ENCODE peak calls at places on chromosomes 16 and 17, in nine cellular contexts. G is amniotic stem cell; J is MG63; K is Caki2; Z is HFFc6; E is fibroblast of mammary gland; N is naive thymus-derived CD4-positive, alpha-beta T cell; Q is NCI-H345; D is activated T-cell treated with anti-CD3 and anti-CD28 coated beads for 1 hour. H is an unnamed sample.

GRCh38 chr16:17557480-17557879 is 86.7 kb upstream of the XYLT1 start:
- DNase-seq in G (no peak), J (no peak), K (no peak), Z (no peak), E (no peak), N (no peak), Q (no peak), D (no peak), H (no peak)

GRCh38 chr16:27103954-27104353 is 37.2 kb downstream of the C16orf82 start:
- DNase-seq in G (no peak), J (no peak), K (no peak), Z (no peak), E (no peak), N (no peak), Q (no peak), D (no peak), H (no peak)

GRCh38 chr16:28561557-28562187 is 8.0 kb downstream of the SGF29 start:
- DNase-seq in G (no peak), J (no peak), K (no peak), Z (no peak), E (no peak), N (no peak), Q (no peak), D (no peak), H (no peak)

GRCh38 chr16:30075503-30076275 is at the start of gene PPP4C:
- DNase-seq in G (peak), J (peak), K (peak), Z (peak), E (peak), N (peak), Q (peak), D (peak), H (peak)

GRCh38 chr16:2015117-2015946 is 4.3 kb upstream of the NPW start:
- DNase-seq in G (no peak), J (peak), K (peak), Z (no peak), E (peak), N (no peak), Q (no peak), D (no peak), H (no peak)

GRCh38 chr17:68195667-68196393 is 52.0 kb upstream of the AMZ2 start:
- DNase-seq in G (no peak), J (no peak), K (no peak), Z (no peak), E (no peak), N (no peak), Q (peak), D (no peak), H (no peak)

GRCh38 chr17:77963441-77963840 is 4.9 kb downstream of the TNRC6C start:
- DNase-seq in G (peak), J (no peak), K (no peak), Z (peak), E (peak), N (peak), Q (peak), D (no peak), H (peak)

GRCh38 chr16:74691093-74691855 is 9.4 kb downstream of the MLKL start:
- DNase-seq in G (no peak), J (no peak), K (no peak), Z (no peak), E (peak), N (no peak), Q (no peak), D (no peak), H (no peak)

GRCh38 chr16:23607740-23608139 is 11.6 kb upstream of the NDUFAB1 start:
- DNase-seq in G (no peak), J (peak), K (no peak), Z (peak), E (peak), N (no peak), Q (no peak), D (no peak), H (no peak)

GRCh38 chr16:23280483-23280967 is 21.6 kb upstream of the SCNN1B start:
- DNase-seq in G (no peak), J (no peak), K (peak), Z (no peak), E (no peak), N (no peak), Q (no peak), D (no peak), H (peak)

GRCh38 chr17:30323262-30323894 is 10.5 kb downstream of the TMIGD1 start:
- DNase-seq in G (no peak), J (no peak), K (no peak), Z (no peak), E (no peak), N (peak), Q (peak), D (peak), H (peak)

GRCh38 chr17:44220211-44221071 is 966 bp upstream of the UBTF start:
- DNase-seq in G (no peak), J (peak), K (peak), Z (no peak), E (peak), N (peak), Q (peak), D (peak), H (no peak)

GRCh38 chr17:63786961-63787711 is 13.2 kb downstream of the DDX42 start:
- DNase-seq in G (no peak), J (no peak), K (no peak), Z (no peak), E (no peak), N (no peak), Q (no peak), D (no peak), H (no peak)

GRCh38 chr17:38350035-38350434 is 1.6 kb upstream of the SOCS7 start:
- DNase-seq in G (no peak), J (no peak), K (no peak), Z (no peak), E (no peak), N (no peak), Q (no peak), D (no peak), H (no peak)

GRCh38 chr17:37225458-37225857 is 150.3 kb upstream of the C17orf78 start:
- DNase-seq in G (no peak), J (no peak), K (no peak), Z (no peak), E (no peak), N (no peak), Q (no peak), D (no peak), H (no peak)

GRCh38 chr16:83651871-83652270 is 155.9 kb upstream of the HSBP1 start:
- DNase-seq in G (no peak), J (no peak), K (no peak), Z (no peak), E (no peak), N (no peak), Q (no peak), D (no peak), H (no peak)

GRCh38 chr17:41812176-41813038 is at the start of gene FKBP10:
- DNase-seq in G (peak), J (peak), K (peak), Z (peak), E (peak), N (peak), Q (peak), D (peak), H (peak)

GRCh38 chr16:10945065-10945787 is 862 bp downstream of the CLEC16A start:
- DNase-seq in G (no peak), J (no peak), K (no peak), Z (no peak), E (no peak), N (peak), Q (no peak), D (no peak), H (no peak)

GRCh38 chr16:31118223-31119155 is 1.0 kb downstream of the KAT8 start:
- DNase-seq in G (peak), J (no peak), K (no peak), Z (peak), E (peak), N (no peak), Q (no peak), D (no peak), H (no peak)

GRCh38 chr17:81832608-81833159 is 407 bp downstream of the MCRIP1 start:
- DNase-seq in G (no peak), J (no peak), K (peak), Z (peak), E (peak), N (peak), Q (peak), D (no peak), H (no peak)

GRCh38 chr16:79128706-79129105 is 471.8 kb downstream of the MAF start:
- DNase-seq in G (no peak), J (no peak), K (no peak), Z (no peak), E (no peak), N (no peak), Q (no peak), D (no peak), H (no peak)

GRCh38 chr16:27363797-27364196 is 38.2 kb upstream of the IL21R start:
- DNase-seq in G (no peak), J (no peak), K (peak), Z (no peak), E (peak), N (no peak), Q (no peak), D (no peak), H (no peak)

GRCh38 chr17:82565551-82565950 is 46.0 kb downstream of the FOXK2 start:
- DNase-seq in G (no peak), J (no peak), K (no peak), Z (no peak), E (no peak), N (no peak), Q (no peak), D (no peak), H (no peak)

GRCh38 chr16:77234611-77235010 is 35.4 kb downstream of the SYCE1L start:
- DNase-seq in G (no peak), J (no peak), K (no peak), Z (no peak), E (no peak), N (no peak), Q (no peak), D (no peak), H (no peak)